ENCODE peak calls at places on chromosomes 11 and 22, in six cellular contexts. E is K562, C is GM12878, M is HCT116, N is HepG2, Y is H1. R is an unnamed sample.

GRCh38 chr11:63592975-63593395 is 21.2 kb downstream of the PLAAT3 start:
- DNase-seq in C (no peak), M (no peak), E (no peak), Y (no peak), N (no peak), R (no peak)

GRCh38 chr11:76321340-76321739 is 59.6 kb downstream of the THAP12 start:
- DNase-seq in M (no peak), N (no peak), E (no peak), Y (no peak), C (no peak), R (no peak)

GRCh38 chr11:96097844-96098421 is 174.0 kb upstream of the MTMR2 start:
- DNase-seq in M (no peak), C (no peak), Y (no peak), N (peak; percentile 72), E (no peak), R (no peak)

GRCh38 chr22:33565580-33565995 is 354.7 kb downstream of the LARGE1 start:
- DNase-seq in N (no peak), E (no peak), Y (no peak), C (no peak), M (no peak), R (no peak)

GRCh38 chr11:19935507-19935906 is 222.9 kb downstream of the NAV2 start:
- DNase-seq in M (no peak), N (no peak), E (no peak), C (no peak), Y (peak; percentile 54), R (peak; percentile 44)

GRCh38 chr22:19271856-19272535 is 19.5 kb downstream of the CLTCL1 start:
- DNase-seq in E (peak; percentile 7), M (no peak), N (peak; percentile 89), Y (no peak), C (no peak), R (no peak)

GRCh38 chr11:111960916-111961315 is 23.8 kb downstream of the DIXDC1 start:
- DNase-seq in C (no peak), Y (no peak), M (no peak), N (no peak), E (no peak), R (no peak)

GRCh38 chr11:9700105-9700801 is 36.4 kb downstream of the SWAP70 start:
- DNase-seq in M (no peak), N (no peak), C (no peak), E (no peak), Y (no peak), R (no peak)

GRCh38 chr11:118476676-118477075 is 40.4 kb downstream of the KMT2A start:
- DNase-seq in E (no peak), M (no peak), Y (no peak), N (no peak), C (no peak), R (no peak)

GRCh38 chr22:36730176-36730858 is 26.8 kb upstream of the CACNG2 start:
- DNase-seq in E (no peak), Y (no peak), M (no peak), N (no peak), C (no peak), R (no peak)

GRCh38 chr11:129368889-129369672 is 6.6 kb upstream of the BARX2 start:
- DNase-seq in E (no peak), Y (no peak), M (no peak), N (no peak), C (no peak), R (no peak)

GRCh38 chr22:46829140-46829891 is 66.9 kb downstream of the TBC1D22A start:
- DNase-seq in M (no peak), E (no peak), C (no peak), Y (no peak), N (no peak), R (no peak)

GRCh38 chr11:108654994-108655631 is 9.8 kb upstream of the DDX10 start:
- DNase-seq in E (peak; percentile 64), C (no peak), M (peak; percentile 54), N (peak; percentile 43), Y (no peak), R (no peak)

GRCh38 chr11:128518493-128519207 is 68.7 kb downstream of the ETS1 start:
- DNase-seq in Y (no peak), N (no peak), C (no peak), M (no peak), E (no peak), R (no peak)

GRCh38 chr22:24883426-24883825 is 63.1 kb downstream of the LHFPL7 start:
- DNase-seq in Y (no peak), M (no peak), N (no peak), C (no peak), E (no peak), R (no peak)

GRCh38 chr11:120179071-120179672 is 31.7 kb upstream of the OAF start:
- DNase-seq in N (no peak), Y (no peak), C (no peak), E (no peak), M (no peak), R (no peak)

GRCh38 chr11:128522943-128523518 is 64.3 kb downstream of the ETS1 start:
- DNase-seq in M (no peak), Y (no peak), N (no peak), E (no peak), C (no peak), R (no peak)

GRCh38 chr11:32056445-32056844 is 34.4 kb upstream of the RCN1 start:
- DNase-seq in Y (no peak), C (no peak), N (no peak), E (no peak), M (no peak), R (no peak)

GRCh38 chr11:6390718-6391547 is 659 bp downstream of the SMPD1 start:
- DNase-seq in E (no peak), C (no peak), N (no peak), Y (no peak), M (no peak), R (no peak)

GRCh38 chr11:45806072-45806933 is 1.4 kb downstream of the SLC35C1 start:
- DNase-seq in C (no peak), N (no peak), M (no peak), Y (no peak), E (no peak), R (no peak)

GRCh38 chr11:69321877-69322350 is 28.0 kb downstream of the MYEOV start:
- DNase-seq in E (no peak), N (no peak), M (no peak), C (no peak), Y (no peak), R (no peak)

GRCh38 chr22:44845191-44845590 is 92.8 kb downstream of the ARHGAP8 start:
- DNase-seq in M (no peak), E (no peak), Y (no peak), C (no peak), N (no peak), R (no peak)

GRCh38 chr11:45982656-45983470 is 60.4 kb downstream of the LARGE2 start:
- DNase-seq in N (no peak), C (no peak), E (peak; percentile 87), M (peak; percentile 13), Y (peak; percentile 84), R (peak; percentile 98)

GRCh38 chr11:109267293-109268095 is 154.5 kb upstream of the C11orf87 start:
- DNase-seq in Y (no peak), C (no peak), N (no peak), E (no peak), M (no peak), R (no peak)

GRCh38 chr22:22376352-22376706 is 131.7 kb downstream of the VPREB1 start:
- DNase-seq in Y (no peak), M (no peak), N (no peak), E (no peak), C (no peak), R (no peak)

GRCh38 chr22:22377335-22377734 is 131.2 kb downstream of the ZNF280B start:
- DNase-seq in Y (no peak), C (no peak), E (peak; percentile 21), M (no peak), N (no peak), R (no peak)

GRCh38 chr22:22384267-22384666 is 124.3 kb downstream of the ZNF280B start:
- DNase-seq in Y (no peak), C (no peak), N (no peak), E (no peak), M (no peak), R (no peak)

GRCh38 chr22:22378446-22379415 is 129.8 kb downstream of the ZNF280B start:
- DNase-seq in Y (no peak), N (no peak), M (no peak), E (peak; percentile 22), C (no peak), R (no peak)

GRCh38 chr22:22380098-22381030 is 128.2 kb downstream of the ZNF280B start:
- DNase-seq in E (peak; percentile 89), M (no peak), C (no peak), N (no peak), Y (no peak), R (no peak)
- H3K4me3 ChIP-seq in E (no peak overlapping the region), M (no peak overlapping the region), C (no peak overlapping the region), N (no peak overlapping the region), Y (no peak overlapping the region), R (no peak overlapping the region)

GRCh38 chr11:60059052-60059451 is 2.6 kb downstream of the MS4A3 start:
- DNase-seq in C (no peak), Y (no peak), E (peak; percentile 19), M (no peak), N (no peak), R (no peak)
- TF ChIP-seq ZNF274 in C (no peak), Y (no peak), E (no peak), M (no peak), N (no peak), R (no peak)

GRCh38 chr11:117225553-117226170 is 6.2 kb downstream of the PCSK7 start:
- DNase-seq in Y (no peak), N (no peak), M (no peak), E (no peak), C (no peak), R (no peak)

GRCh38 chr11:117222991-117223740 is 8.7 kb downstream of the PCSK7 start:
- DNase-seq in N (no peak), E (no peak), M (no peak), Y (no peak), C (no peak), R (no peak)

GRCh38 chr11:117221775-117222517 is 9.9 kb downstream of the PCSK7 start:
- DNase-seq in N (no peak), C (no peak), E (no peak), Y (no peak), M (no peak), R (no peak)

GRCh38 chr11:117226388-117227385 is 5.2 kb downstream of the PCSK7 start:
- DNase-seq in M (peak; percentile 65), E (peak; percentile 75), N (peak; percentile 81), Y (no peak), C (peak; percentile 35), R (peak; percentile 64)

GRCh38 chr11:117223741-117224685 is 7.9 kb downstream of the PCSK7 start:
- DNase-seq in M (no peak), N (no peak), Y (no peak), E (peak; percentile 86), C (no peak), R (no peak)
- H3K36me3 ChIP-seq in M (peaks cover 11% of the 10 kb centered on the region), N (peaks cover 2% of the 10 kb centered on the region), Y (peaks cover 11% of the 10 kb centered on the region), E (peaks cover 67% of the 10 kb centered on the region), C (peaks cover 40% of the 10 kb centered on the region), R (peaks cover 88% of the 10 kb centered on the region)

DNA sequence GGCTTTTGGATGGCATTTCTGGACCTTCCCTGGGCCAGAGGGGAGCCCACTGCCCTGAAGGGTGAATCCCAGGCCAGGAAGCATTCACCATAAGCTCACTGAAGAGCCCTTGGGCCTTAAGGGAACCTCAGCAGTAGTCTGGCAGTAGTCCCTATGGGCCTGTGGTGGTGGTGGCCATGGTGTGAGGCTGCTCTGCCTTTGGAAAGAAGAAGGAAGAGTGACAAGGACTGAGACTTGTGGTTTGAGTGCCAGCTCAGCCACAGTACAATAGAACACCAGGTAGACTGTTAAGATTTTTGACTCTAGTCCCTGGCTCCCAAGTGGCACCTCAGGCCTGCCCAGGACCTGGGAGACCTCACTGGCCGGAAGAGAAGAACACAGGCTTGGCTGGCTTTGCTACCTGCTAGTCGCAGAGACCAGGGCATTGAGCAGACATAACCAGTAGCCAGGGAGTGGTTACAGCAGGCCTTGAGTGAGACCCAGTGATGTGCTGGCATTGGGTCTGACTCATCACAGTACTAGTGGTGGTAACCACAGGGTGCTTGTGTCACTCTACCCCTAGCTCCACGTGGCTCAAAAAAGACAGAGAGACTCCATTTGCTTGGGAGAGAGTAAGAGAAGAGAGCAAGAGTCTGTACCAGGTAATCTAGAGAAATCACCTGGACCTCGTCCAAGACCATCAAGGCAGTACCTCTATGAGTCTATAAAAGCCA is 259.8 kb upstream of the BLID start:
- DNase-seq in E (no peak), Y (no peak), M (peak; percentile 54), C (peak; percentile 36), N (no peak), R (no peak)
- H3K4me3 ChIP-seq in E (no peak overlapping the region), Y (no peak overlapping the region), M (no peak overlapping the region), C (no peak overlapping the region), N (no peak overlapping the region), R (no peak overlapping the region)